ENCODE peak calls at places on chromosome 14, in five cellular contexts. One of them, this sample, is unnamed.

GRCh38 chr14:52106853-52107252 is 38.0 kb upstream of the NID2 start:
- DNase-seq in fibroblast of pulmonary artery: no peak
- DNase-seq in BJ: no peak
- DNase-seq in right atrium auricular region: no peak
- DNase-seq in dorsolateral prefrontal cortex: no peak
- DNase-seq in this sample: no peak

GRCh38 chr14:65853407-65853955 is 441.0 kb downstream of the FUT8 start:
- DNase-seq in fibroblast of pulmonary artery: no peak
- DNase-seq in BJ: no peak
- DNase-seq in right atrium auricular region: peak; percentile 13
- DNase-seq in dorsolateral prefrontal cortex: no peak
- DNase-seq in this sample: no peak

GRCh38 chr14:75854247-75854799 is 127.5 kb downstream of the TGFB3 start:
- DNase-seq in fibroblast of pulmonary artery: peak; percentile 26
- DNase-seq in BJ: no peak
- DNase-seq in right atrium auricular region: no peak
- DNase-seq in dorsolateral prefrontal cortex: no peak
- DNase-seq in this sample: no peak

GRCh38 chr14:52012635-52013034 is 23.3 kb downstream of the RTRAF start:
- DNase-seq in fibroblast of pulmonary artery: peak; percentile 80
- DNase-seq in BJ: no peak
- DNase-seq in right atrium auricular region: no peak
- DNase-seq in dorsolateral prefrontal cortex: no peak
- DNase-seq in this sample: no peak

GRCh38 chr14:74514471-74514932 is 20.9 kb downstream of the ISCA2 start:
- DNase-seq in fibroblast of pulmonary artery: peak; percentile 42
- DNase-seq in BJ: no peak
- DNase-seq in right atrium auricular region: no peak
- DNase-seq in dorsolateral prefrontal cortex: no peak
- DNase-seq in this sample: no peak

GRCh38 chr14:52706286-52706685 is 714 bp upstream of the PSMC6 start:
- DNase-seq in fibroblast of pulmonary artery: no peak
- DNase-seq in BJ: no peak
- DNase-seq in right atrium auricular region: no peak
- DNase-seq in dorsolateral prefrontal cortex: no peak
- DNase-seq in this sample: no peak

GRCh38 chr14:101243587-101244338 is 317.5 kb upstream of the DIO3 start:
- DNase-seq in fibroblast of pulmonary artery: no peak
- DNase-seq in BJ: no peak
- DNase-seq in right atrium auricular region: no peak
- DNase-seq in dorsolateral prefrontal cortex: no peak
- DNase-seq in this sample: no peak

GRCh38 chr14:52266782-52267181 is 716 bp upstream of the PTGDR start:
- DNase-seq in fibroblast of pulmonary artery: peak; percentile 28
- DNase-seq in BJ: no peak
- DNase-seq in right atrium auricular region: no peak
- DNase-seq in dorsolateral prefrontal cortex: no peak
- DNase-seq in this sample: no peak

GRCh38 chr14:56143025-56143424 is 24.8 kb downstream of the PELI2 start:
- DNase-seq in fibroblast of pulmonary artery: no peak
- DNase-seq in BJ: no peak
- DNase-seq in right atrium auricular region: no peak
- DNase-seq in dorsolateral prefrontal cortex: no peak
- DNase-seq in this sample: no peak

GRCh38 chr14:91237219-91237618 is 7.3 kb downstream of the GPR68 start:
- DNase-seq in fibroblast of pulmonary artery: peak; percentile 44
- DNase-seq in BJ: peak; percentile 47
- DNase-seq in right atrium auricular region: no peak
- DNase-seq in dorsolateral prefrontal cortex: no peak
- DNase-seq in this sample: no peak

GRCh38 chr14:103072595-103073366 is 11.2 kb upstream of the LBHD2 start:
- DNase-seq in fibroblast of pulmonary artery: no peak
- DNase-seq in BJ: no peak
- DNase-seq in right atrium auricular region: no peak
- DNase-seq in dorsolateral prefrontal cortex: no peak
- DNase-seq in this sample: peak; percentile 84

GRCh38 chr14:70281938-70282337 is 77.5 kb downstream of the COX16 start:
- DNase-seq in fibroblast of pulmonary artery: no peak
- DNase-seq in BJ: no peak
- DNase-seq in right atrium auricular region: no peak
- DNase-seq in dorsolateral prefrontal cortex: no peak
- DNase-seq in this sample: no peak

GRCh38 chr14:100538566-100539318 is 48.5 kb downstream of the BEGAIN start:
- DNase-seq in fibroblast of pulmonary artery: no peak
- DNase-seq in BJ: no peak
- DNase-seq in right atrium auricular region: no peak
- DNase-seq in dorsolateral prefrontal cortex: no peak
- DNase-seq in this sample: no peak

GRCh38 chr14:53896773-53897172 is 59.9 kb downstream of the BMP4 start:
- DNase-seq in fibroblast of pulmonary artery: no peak
- DNase-seq in BJ: peak; percentile 63
- DNase-seq in right atrium auricular region: no peak
- DNase-seq in dorsolateral prefrontal cortex: no peak
- DNase-seq in this sample: no peak

GRCh38 chr14:60164717-60165546 is at the start of gene DHRS7:
- DNase-seq in fibroblast of pulmonary artery: peak; percentile 80
- DNase-seq in BJ: no peak
- DNase-seq in right atrium auricular region: peak; percentile 78
- DNase-seq in dorsolateral prefrontal cortex: peak; percentile 72
- DNase-seq in this sample: no peak

GRCh38 chr14:32593290-32593942 is 264.3 kb downstream of the AKAP6 start:
- DNase-seq in fibroblast of pulmonary artery: peak; percentile 56
- DNase-seq in BJ: peak; percentile 89
- DNase-seq in right atrium auricular region: no peak
- DNase-seq in dorsolateral prefrontal cortex: no peak
- DNase-seq in this sample: no peak

GRCh38 chr14:73879027-73879426 is 7.6 kb upstream of the ZNF410 start:
- DNase-seq in fibroblast of pulmonary artery: no peak
- DNase-seq in BJ: no peak
- DNase-seq in right atrium auricular region: no peak
- DNase-seq in dorsolateral prefrontal cortex: no peak
- DNase-seq in this sample: no peak

GRCh38 chr14:73713206-73713803 is 879 bp downstream of the PNMA1 start:
- DNase-seq in fibroblast of pulmonary artery: no peak
- DNase-seq in BJ: no peak
- DNase-seq in right atrium auricular region: no peak
- DNase-seq in dorsolateral prefrontal cortex: no peak
- DNase-seq in this sample: no peak

GRCh38 chr14:34211732-34212131 is 250.3 kb downstream of the SPTSSA start:
- DNase-seq in fibroblast of pulmonary artery: no peak
- DNase-seq in BJ: no peak
- DNase-seq in right atrium auricular region: no peak
- DNase-seq in dorsolateral prefrontal cortex: no peak
- DNase-seq in this sample: no peak

GRCh38 chr14:36313206-36313605 is 7.2 kb downstream of the MBIP start:
- DNase-seq in fibroblast of pulmonary artery: no peak
- DNase-seq in BJ: no peak
- DNase-seq in right atrium auricular region: no peak
- DNase-seq in dorsolateral prefrontal cortex: no peak
- DNase-seq in this sample: no peak

GRCh38 chr14:32677381-32677780 is 261.3 kb upstream of the NPAS3 start:
- DNase-seq in fibroblast of pulmonary artery: no peak
- DNase-seq in BJ: no peak
- DNase-seq in right atrium auricular region: no peak
- DNase-seq in dorsolateral prefrontal cortex: no peak
- DNase-seq in this sample: no peak

GRCh38 chr14:102692334-102692733 is 84.9 kb upstream of the TRAF3 start:
- DNase-seq in fibroblast of pulmonary artery: no peak
- DNase-seq in BJ: no peak
- DNase-seq in right atrium auricular region: no peak
- DNase-seq in dorsolateral prefrontal cortex: no peak
- DNase-seq in this sample: no peak

GRCh38 chr14:51327376-51327775 is 87.3 kb downstream of the TMX1 start:
- DNase-seq in fibroblast of pulmonary artery: peak; percentile 51
- DNase-seq in BJ: no peak
- DNase-seq in right atrium auricular region: no peak
- DNase-seq in dorsolateral prefrontal cortex: no peak
- DNase-seq in this sample: no peak

GRCh38 chr14:102943979-102944378 is 21.5 kb downstream of the AMN start:
- DNase-seq in fibroblast of pulmonary artery: no peak
- DNase-seq in BJ: no peak
- DNase-seq in right atrium auricular region: no peak
- DNase-seq in dorsolateral prefrontal cortex: no peak
- DNase-seq in this sample: no peak

GRCh38 chr14:74582910-74583581 is 29.0 kb downstream of the LTBP2 start:
- DNase-seq in fibroblast of pulmonary artery: peak; percentile 78
- DNase-seq in BJ: no peak
- DNase-seq in right atrium auricular region: no peak
- DNase-seq in dorsolateral prefrontal cortex: no peak
- DNase-seq in this sample: no peak

GRCh38 chr14:65228436-65228835 is 126.1 kb upstream of the MAX start:
- DNase-seq in fibroblast of pulmonary artery: no peak
- DNase-seq in BJ: no peak
- DNase-seq in right atrium auricular region: no peak
- DNase-seq in dorsolateral prefrontal cortex: no peak
- DNase-seq in this sample: no peak

GRCh38 chr14:86087377-86087776 is 557.4 kb downstream of the FLRT2 start:
- DNase-seq in fibroblast of pulmonary artery: no peak
- DNase-seq in BJ: no peak
- DNase-seq in right atrium auricular region: no peak
- DNase-seq in dorsolateral prefrontal cortex: no peak
- DNase-seq in this sample: no peak

GRCh38 chr14:90281261-90281660 is 24.9 kb downstream of the PSMC1 start:
- DNase-seq in fibroblast of pulmonary artery: peak; percentile 72
- DNase-seq in BJ: peak; percentile 49
- DNase-seq in right atrium auricular region: no peak
- DNase-seq in dorsolateral prefrontal cortex: no peak
- DNase-seq in this sample: no peak

GRCh38 chr14:64196668-64197411 is 97.3 kb downstream of the ESR2 start:
- DNase-seq in fibroblast of pulmonary artery: peak; percentile 61
- DNase-seq in BJ: no peak
- DNase-seq in right atrium auricular region: peak; percentile 68
- DNase-seq in dorsolateral prefrontal cortex: peak; percentile 68
- DNase-seq in this sample: no peak

GRCh38 chr14:22002860-22003284 is 329.3 kb upstream of the OR4E1 start:
- DNase-seq in fibroblast of pulmonary artery: no peak
- DNase-seq in BJ: no peak
- DNase-seq in right atrium auricular region: no peak
- DNase-seq in dorsolateral prefrontal cortex: no peak
- DNase-seq in this sample: no peak
- TF ChIP-seq CTCF in fibroblast of pulmonary artery: no peak
- TF ChIP-seq CTCF in BJ: no peak
- TF ChIP-seq CTCF in right atrium auricular region: no peak
- TF ChIP-seq CTCF in dorsolateral prefrontal cortex: no peak
- TF ChIP-seq CTCF in this sample: no peak

DNA sequence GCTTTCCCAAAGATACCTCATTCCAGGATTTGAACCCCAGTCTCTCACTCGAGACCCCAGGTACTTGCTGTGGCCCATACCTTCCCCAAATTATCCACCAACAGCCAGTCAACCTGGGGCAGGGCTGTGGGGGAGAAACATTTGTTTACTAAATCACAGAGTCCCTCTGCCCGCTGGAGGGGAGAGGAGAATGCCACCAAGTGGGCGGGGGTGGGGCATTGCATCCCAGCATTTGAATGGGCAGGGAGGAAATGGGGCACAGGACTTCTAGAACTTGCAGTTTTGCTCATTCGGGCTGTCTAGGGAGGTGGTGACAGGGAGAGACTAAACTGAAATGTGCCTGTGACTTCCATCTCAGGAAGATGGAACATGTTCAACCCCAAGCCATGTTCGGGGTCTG is 10.9 kb upstream of the SERPINA9 start:
- DNase-seq in fibroblast of pulmonary artery: no peak
- DNase-seq in BJ: no peak
- DNase-seq in right atrium auricular region: no peak
- DNase-seq in dorsolateral prefrontal cortex: no peak
- DNase-seq in this sample: no peak
- H3K4me3 ChIP-seq in fibroblast of pulmonary artery: no peak overlapping the region
- H3K4me3 ChIP-seq in BJ: no peak overlapping the region
- H3K4me3 ChIP-seq in right atrium auricular region: no peak overlapping the region
- H3K4me3 ChIP-seq in dorsolateral prefrontal cortex: no peak overlapping the region
- H3K4me3 ChIP-seq in this sample: no peak overlapping the region

GRCh38 chr14:23864856-23865255 is 88.7 kb upstream of the DHRS4 start:
- DNase-seq in fibroblast of pulmonary artery: no peak
- DNase-seq in BJ: no peak
- DNase-seq in right atrium auricular region: no peak
- DNase-seq in dorsolateral prefrontal cortex: no peak
- DNase-seq in this sample: no peak

GRCh38 chr14:23866269-23866668 is 87.3 kb upstream of the DHRS4 start:
- DNase-seq in fibroblast of pulmonary artery: no peak
- DNase-seq in BJ: no peak
- DNase-seq in right atrium auricular region: no peak
- DNase-seq in dorsolateral prefrontal cortex: no peak
- DNase-seq in this sample: no peak

GRCh38 chr14:23864252-23864651 is 89.3 kb upstream of the DHRS4 start:
- DNase-seq in fibroblast of pulmonary artery: no peak
- DNase-seq in BJ: no peak
- DNase-seq in right atrium auricular region: no peak
- DNase-seq in dorsolateral prefrontal cortex: no peak
- DNase-seq in this sample: no peak

GRCh38 chr14:23863836-23864235 is 89.7 kb upstream of the DHRS4 start:
- DNase-seq in fibroblast of pulmonary artery: no peak
- DNase-seq in BJ: no peak
- DNase-seq in right atrium auricular region: no peak
- DNase-seq in dorsolateral prefrontal cortex: no peak
- DNase-seq in this sample: no peak

GRCh38 chr14:23865502-23865901 is 88.1 kb upstream of the DHRS4 start:
- DNase-seq in fibroblast of pulmonary artery: no peak
- DNase-seq in BJ: no peak
- DNase-seq in right atrium auricular region: no peak
- DNase-seq in dorsolateral prefrontal cortex: no peak
- DNase-seq in this sample: no peak
- TF ChIP-seq CTCF in fibroblast of pulmonary artery: no peak
- TF ChIP-seq CTCF in BJ: no peak
- TF ChIP-seq CTCF in right atrium auricular region: no peak
- TF ChIP-seq CTCF in dorsolateral prefrontal cortex: no peak
- TF ChIP-seq CTCF in this sample: no peak

GRCh38 chr14:69191340-69192111 is at the start of gene EXD2:
- DNase-seq in fibroblast of pulmonary artery: peak; percentile 85
- DNase-seq in BJ: no peak
- DNase-seq in right atrium auricular region: peak; percentile 85
- DNase-seq in dorsolateral prefrontal cortex: peak; percentile 84
- DNase-seq in this sample: no peak

GRCh38 chr14:69190191-69190590 is 1.1 kb upstream of the EXD2 start:
- DNase-seq in fibroblast of pulmonary artery: no peak
- DNase-seq in BJ: no peak
- DNase-seq in right atrium auricular region: no peak
- DNase-seq in dorsolateral prefrontal cortex: no peak
- DNase-seq in this sample: no peak
- H3K4me3 ChIP-seq in fibroblast of pulmonary artery: no peak overlapping the region
- H3K4me3 ChIP-seq in BJ: no peak overlapping the region
- H3K4me3 ChIP-seq in right atrium auricular region: no peak overlapping the region
- H3K4me3 ChIP-seq in dorsolateral prefrontal cortex: no peak overlapping the region
- H3K4me3 ChIP-seq in this sample: no peak overlapping the region

GRCh38 chr14:30158299-30158698 is 230.7 kb upstream of the PRKD1 start:
- DNase-seq in fibroblast of pulmonary artery: no peak
- DNase-seq in BJ: no peak
- DNase-seq in right atrium auricular region: no peak
- DNase-seq in dorsolateral prefrontal cortex: no peak
- DNase-seq in this sample: no peak
- TF ChIP-seq CTCF in fibroblast of pulmonary artery: no peak
- TF ChIP-seq CTCF in BJ: no peak
- TF ChIP-seq CTCF in right atrium auricular region: no peak
- TF ChIP-seq CTCF in dorsolateral prefrontal cortex: no peak
- TF ChIP-seq CTCF in this sample: no peak

This sample was measured in vagina.